ENCODE peak calls at places on chromosomes 4 and X, in eight cellular contexts. One of them, this sample, is unnamed.

GRCh38 chr4:82744284-82744963 is 54.2 kb downstream of the SCD5 start:
- DNase-seq in lower leg skin: no peak
- DNase-seq in EH: no peak
- DNase-seq in mucosa of descending colon: no peak
- DNase-seq in LoVo: peak; percentile 37
- DNase-seq in AG08395: no peak
- DNase-seq in glutamatergic neuron: no peak
- DNase-seq in keratinocyte: peak; percentile 92
- DNase-seq in this sample: no peak

GRCh38 chrX:9899640-9900075 is 67.5 kb upstream of the CLDN34 start:
- DNase-seq in glutamatergic neuron: no peak
- DNase-seq in keratinocyte: no peak
- DNase-seq in LoVo: no peak
- DNase-seq in lower leg skin: no peak
- DNase-seq in EH: peak; percentile 83
- DNase-seq in mucosa of descending colon: peak; percentile 18
- DNase-seq in AG08395: peak; percentile 31
- DNase-seq in this sample: peak; percentile 56

GRCh38 chr4:139502312-139502946 is 48.5 kb downstream of the RAB33B start:
- DNase-seq in AG08395: no peak
- DNase-seq in EH: no peak
- DNase-seq in LoVo: no peak
- DNase-seq in keratinocyte: no peak
- DNase-seq in mucosa of descending colon: no peak
- DNase-seq in glutamatergic neuron: no peak
- DNase-seq in lower leg skin: no peak
- DNase-seq in this sample: no peak

GRCh38 chrX:103554687-103555417 is 30.5 kb upstream of the TCEAL4 start:
- DNase-seq in glutamatergic neuron: peak; percentile 70
- DNase-seq in LoVo: no peak
- DNase-seq in keratinocyte: no peak
- DNase-seq in mucosa of descending colon: peak; percentile 48
- DNase-seq in EH: peak; percentile 71
- DNase-seq in lower leg skin: no peak
- DNase-seq in AG08395: no peak
- DNase-seq in this sample: no peak

GRCh38 chrX:45806410-45807121 is 605.9 kb upstream of the DIPK2B start:
- DNase-seq in keratinocyte: no peak
- DNase-seq in lower leg skin: no peak
- DNase-seq in EH: peak; percentile 91
- DNase-seq in mucosa of descending colon: peak; percentile 11
- DNase-seq in AG08395: peak; percentile 46
- DNase-seq in glutamatergic neuron: no peak
- DNase-seq in LoVo: no peak
- DNase-seq in this sample: peak; percentile 57

GRCh38 chr4:162056947-162057346 is 106.9 kb downstream of the FSTL5 start:
- DNase-seq in LoVo: no peak
- DNase-seq in AG08395: no peak
- DNase-seq in lower leg skin: no peak
- DNase-seq in mucosa of descending colon: no peak
- DNase-seq in glutamatergic neuron: peak; percentile 76
- DNase-seq in EH: no peak
- DNase-seq in keratinocyte: no peak
- DNase-seq in this sample: no peak

GRCh38 chrX:12891915-12892506 is 14.4 kb upstream of the TLR8 start:
- DNase-seq in AG08395: no peak
- DNase-seq in mucosa of descending colon: no peak
- DNase-seq in keratinocyte: no peak
- DNase-seq in lower leg skin: no peak
- DNase-seq in EH: no peak
- DNase-seq in LoVo: no peak
- DNase-seq in glutamatergic neuron: no peak
- DNase-seq in this sample: no peak

GRCh38 chrX:136880452-136881013 is at the start of gene RBMX:
- DNase-seq in keratinocyte: peak; percentile 38
- DNase-seq in mucosa of descending colon: peak; percentile 95
- DNase-seq in LoVo: peak; percentile 84
- DNase-seq in AG08395: peak; percentile 95
- DNase-seq in lower leg skin: peak; percentile 93
- DNase-seq in EH: peak; percentile 92
- DNase-seq in glutamatergic neuron: peak; percentile 83
- DNase-seq in this sample: peak; percentile 85

GRCh38 chrX:22032084-22032483 is at the start of gene PHEX:
- DNase-seq in mucosa of descending colon: no peak
- DNase-seq in keratinocyte: no peak
- DNase-seq in lower leg skin: no peak
- DNase-seq in glutamatergic neuron: no peak
- DNase-seq in AG08395: no peak
- DNase-seq in LoVo: no peak
- DNase-seq in EH: no peak
- DNase-seq in this sample: no peak

GRCh38 chr4:93719552-93719951 is 109.0 kb upstream of the ATOH1 start:
- DNase-seq in LoVo: no peak
- DNase-seq in glutamatergic neuron: no peak
- DNase-seq in lower leg skin: no peak
- DNase-seq in EH: no peak
- DNase-seq in mucosa of descending colon: no peak
- DNase-seq in keratinocyte: no peak
- DNase-seq in AG08395: no peak
- DNase-seq in this sample: no peak

GRCh38 chr4:15778742-15779231 is 659 bp downstream of the CD38 start:
- DNase-seq in LoVo: no peak
- DNase-seq in mucosa of descending colon: peak; percentile 54
- DNase-seq in glutamatergic neuron: no peak
- DNase-seq in EH: peak; percentile 38
- DNase-seq in AG08395: peak; percentile 12
- DNase-seq in keratinocyte: no peak
- DNase-seq in lower leg skin: no peak
- DNase-seq in this sample: peak; percentile 10

GRCh38 chrX:95911062-95911461 is 773.6 kb upstream of the DIAPH2 start:
- DNase-seq in glutamatergic neuron: no peak
- DNase-seq in mucosa of descending colon: no peak
- DNase-seq in EH: no peak
- DNase-seq in LoVo: no peak
- DNase-seq in AG08395: no peak
- DNase-seq in keratinocyte: no peak
- DNase-seq in lower leg skin: no peak
- DNase-seq in this sample: no peak

GRCh38 chr4:174815282-174815681 is 13.8 kb downstream of the GLRA3 start:
- DNase-seq in mucosa of descending colon: no peak
- DNase-seq in AG08395: no peak
- DNase-seq in LoVo: no peak
- DNase-seq in lower leg skin: no peak
- DNase-seq in EH: no peak
- DNase-seq in keratinocyte: no peak
- DNase-seq in glutamatergic neuron: no peak
- DNase-seq in this sample: no peak

GRCh38 chr4:122810669-122811068 is 16.0 kb upstream of the FGF2 start:
- DNase-seq in mucosa of descending colon: no peak
- DNase-seq in lower leg skin: no peak
- DNase-seq in keratinocyte: no peak
- DNase-seq in EH: no peak
- DNase-seq in AG08395: no peak
- DNase-seq in LoVo: no peak
- DNase-seq in glutamatergic neuron: no peak
- DNase-seq in this sample: peak; percentile 63

GRCh38 chr4:110733901-110734300 is 111.0 kb upstream of the PITX2 start:
- DNase-seq in keratinocyte: no peak
- DNase-seq in mucosa of descending colon: no peak
- DNase-seq in lower leg skin: no peak
- DNase-seq in glutamatergic neuron: no peak
- DNase-seq in AG08395: no peak
- DNase-seq in LoVo: peak; percentile 43
- DNase-seq in EH: peak; percentile 2
- DNase-seq in this sample: no peak

GRCh38 chrX:16838202-16839066 is 31.7 kb downstream of the RBBP7 start:
- DNase-seq in lower leg skin: no peak
- DNase-seq in AG08395: peak; percentile 67
- DNase-seq in EH: peak; percentile 91
- DNase-seq in mucosa of descending colon: peak; percentile 16
- DNase-seq in LoVo: no peak
- DNase-seq in keratinocyte: no peak
- DNase-seq in glutamatergic neuron: no peak
- DNase-seq in this sample: peak; percentile 42

GRCh38 chrX:155132110-155132509 is 60.8 kb downstream of the BRCC3 start:
- DNase-seq in AG08395: no peak
- DNase-seq in keratinocyte: no peak
- DNase-seq in glutamatergic neuron: no peak
- DNase-seq in mucosa of descending colon: no peak
- DNase-seq in lower leg skin: no peak
- DNase-seq in LoVo: no peak
- DNase-seq in EH: no peak
- DNase-seq in this sample: no peak

GRCh38 chr4:153079824-153080486 is 124.3 kb upstream of the TRIM2 start:
- DNase-seq in lower leg skin: no peak
- DNase-seq in keratinocyte: no peak
- DNase-seq in glutamatergic neuron: no peak
- DNase-seq in mucosa of descending colon: no peak
- DNase-seq in EH: no peak
- DNase-seq in AG08395: no peak
- DNase-seq in LoVo: no peak
- DNase-seq in this sample: no peak

GRCh38 chr4:16206848-16207247 is 19.4 kb downstream of the TAPT1 start:
- DNase-seq in glutamatergic neuron: no peak
- DNase-seq in LoVo: no peak
- DNase-seq in EH: no peak
- DNase-seq in lower leg skin: no peak
- DNase-seq in AG08395: peak; percentile 7
- DNase-seq in mucosa of descending colon: no peak
- DNase-seq in keratinocyte: no peak
- DNase-seq in this sample: no peak

GRCh38 chr4:164933244-164933643 is 44.2 kb downstream of the TRIM61 start:
- DNase-seq in LoVo: no peak
- DNase-seq in lower leg skin: no peak
- DNase-seq in glutamatergic neuron: no peak
- DNase-seq in mucosa of descending colon: no peak
- DNase-seq in AG08395: no peak
- DNase-seq in keratinocyte: no peak
- DNase-seq in EH: no peak
- DNase-seq in this sample: no peak

GRCh38 chr4:128427832-128428366 is 140.3 kb upstream of the PGRMC2 start:
- DNase-seq in lower leg skin: no peak
- DNase-seq in LoVo: peak; percentile 84
- DNase-seq in AG08395: peak; percentile 81
- DNase-seq in EH: peak; percentile 80
- DNase-seq in glutamatergic neuron: no peak
- DNase-seq in keratinocyte: peak; percentile 67
- DNase-seq in mucosa of descending colon: peak; percentile 53
- DNase-seq in this sample: peak; percentile 25

GRCh38 chr4:82721819-82722423 is 76.7 kb downstream of the SCD5 start:
- DNase-seq in mucosa of descending colon: peak; percentile 44
- DNase-seq in glutamatergic neuron: peak; percentile 27
- DNase-seq in keratinocyte: no peak
- DNase-seq in lower leg skin: no peak
- DNase-seq in EH: peak; percentile 70
- DNase-seq in LoVo: peak; percentile 20
- DNase-seq in AG08395: no peak
- DNase-seq in this sample: no peak

GRCh38 chrX:137428777-137429564 is 137.0 kb upstream of the ZIC3 start:
- DNase-seq in glutamatergic neuron: peak; percentile 20
- DNase-seq in EH: no peak
- DNase-seq in mucosa of descending colon: no peak
- DNase-seq in keratinocyte: no peak
- DNase-seq in lower leg skin: no peak
- DNase-seq in AG08395: no peak
- DNase-seq in LoVo: no peak
- DNase-seq in this sample: no peak

GRCh38 chrX:72247206-72247944 is 8.5 kb upstream of the ERCC6L start:
- DNase-seq in keratinocyte: no peak
- DNase-seq in mucosa of descending colon: peak; percentile 76
- DNase-seq in LoVo: peak; percentile 62
- DNase-seq in glutamatergic neuron: no peak
- DNase-seq in AG08395: no peak
- DNase-seq in lower leg skin: no peak
- DNase-seq in EH: no peak
- DNase-seq in this sample: no peak

GRCh38 chrX:134761788-134762187 is 103.5 kb upstream of the PLAC1 start:
- DNase-seq in EH: peak; percentile 27
- DNase-seq in glutamatergic neuron: no peak
- DNase-seq in keratinocyte: no peak
- DNase-seq in lower leg skin: no peak
- DNase-seq in LoVo: peak; percentile 1
- DNase-seq in AG08395: peak; percentile 26
- DNase-seq in mucosa of descending colon: peak; percentile 17
- DNase-seq in this sample: no peak

GRCh38 chrX:132270699-132271098 is 51.5 kb upstream of the RAP2C start:
- DNase-seq in glutamatergic neuron: no peak
- DNase-seq in AG08395: peak; percentile 55
- DNase-seq in LoVo: no peak
- DNase-seq in lower leg skin: peak; percentile 87
- DNase-seq in EH: peak; percentile 31
- DNase-seq in mucosa of descending colon: peak; percentile 12
- DNase-seq in keratinocyte: peak; percentile 61
- DNase-seq in this sample: peak; percentile 81

GRCh38 chr4:8846864-8847263 is 24.8 kb downstream of the HMX1 start:
- DNase-seq in EH: no peak
- DNase-seq in glutamatergic neuron: no peak
- DNase-seq in keratinocyte: no peak
- DNase-seq in AG08395: no peak
- DNase-seq in mucosa of descending colon: no peak
- DNase-seq in LoVo: no peak
- DNase-seq in lower leg skin: no peak
- DNase-seq in this sample: no peak

GRCh38 chr4:122775039-122775438 is 42.5 kb downstream of the BBS12 start:
- DNase-seq in AG08395: no peak
- DNase-seq in keratinocyte: no peak
- DNase-seq in LoVo: no peak
- DNase-seq in mucosa of descending colon: no peak
- DNase-seq in EH: no peak
- DNase-seq in lower leg skin: no peak
- DNase-seq in glutamatergic neuron: no peak
- DNase-seq in this sample: no peak

This sample was measured in MG63.